ENCODE peak calls at places on chromosomes 12 and 14, in six cellular contexts. L, X, S, D, H and B are unnamed samples.

GRCh38 chr12:4044736-4045432 is 171.7 kb upstream of the PARP11 start:
- DNase-seq in D (no peak), X (no peak), H (no peak), S (no peak), L (no peak), B (no peak)

GRCh38 chr12:55847603-55848329 is 5.0 kb upstream of the MMP19 start:
- DNase-seq in S (no peak), X (peak), D (no peak), H (no peak), L (peak), B (no peak)

GRCh38 chr12:65536876-65537661 is 258.6 kb downstream of the MSRB3 start:
- DNase-seq in S (no peak), L (peak), D (no peak), X (peak), H (no peak), B (no peak)

GRCh38 chr12:618626-619025 is 44.6 kb downstream of the NINJ2 start:
- DNase-seq in H (no peak), L (no peak), S (no peak), X (no peak), D (no peak), B (no peak)

GRCh38 chr12:49537709-49538601 is 875 bp upstream of the KCNH3 start:
- DNase-seq in D (peak), H (peak), S (no peak), X (no peak), L (no peak), B (no peak)

GRCh38 chr12:11650697-11651281 is 1.3 kb downstream of the ETV6 start:
- DNase-seq in D (no peak), H (peak), S (no peak), X (no peak), L (peak), B (no peak)

GRCh38 chr14:101076451-101077220 is 173.1 kb upstream of the RTL1 start:
- DNase-seq in D (no peak), X (no peak), H (no peak), L (no peak), S (no peak), B (no peak)

GRCh38 chr12:121131941-121132341 is 735 bp upstream of the P2RX7 start:
- DNase-seq in S (no peak), H (no peak), X (no peak), L (no peak), D (no peak), B (no peak)

GRCh38 chr12:93778306-93778705 is 101.1 kb downstream of the CRADD start:
- DNase-seq in X (no peak), D (no peak), H (no peak), L (peak), S (no peak), B (no peak)

GRCh38 chr12:805022-805632 is 52.7 kb downstream of the WNK1 start:
- DNase-seq in S (no peak), D (no peak), X (no peak), H (no peak), L (no peak), B (no peak)

GRCh38 chr12:30985814-30986452 is 59.4 kb downstream of the TSPAN11 start:
- DNase-seq in S (no peak), D (peak), H (peak), L (peak), X (no peak), B (no peak)

GRCh38 chr14:101118746-101119610 is 215.5 kb upstream of the RTL1 start:
- DNase-seq in H (no peak), D (no peak), L (no peak), S (no peak), X (no peak), B (no peak)

GRCh38 chr12:109466305-109466704 is 10.8 kb downstream of the KCTD10 start:
- DNase-seq in X (no peak), L (no peak), S (no peak), H (no peak), D (no peak), B (no peak)

GRCh38 chr14:62143235-62143634 is 381.0 kb downstream of the SNAPC1 start:
- DNase-seq in H (no peak), D (no peak), S (no peak), L (peak), X (no peak), B (no peak)

GRCh38 chr14:23364604-23365352 is at the start of gene EFS:
- DNase-seq in H (no peak), X (no peak), L (no peak), D (no peak), S (no peak), B (no peak)

GRCh38 chr12:20616093-20616492 is 79.0 kb upstream of the SLCO1C1 start:
- DNase-seq in X (no peak), L (no peak), H (no peak), D (no peak), S (no peak), B (no peak)

GRCh38 chr12:79016181-79016580 is 151.6 kb downstream of the SYT1 start:
- DNase-seq in D (no peak), L (no peak), S (no peak), H (peak), X (no peak), B (no peak)

GRCh38 chr12:45309826-45310626 is 94.1 kb downstream of the ANO6 start:
- DNase-seq in L (peak), H (no peak), S (no peak), D (no peak), X (no peak), B (no peak)

GRCh38 chr12:129614221-129614885 is 289.5 kb downstream of the TMEM132D start:
- DNase-seq in H (no peak), D (no peak), L (no peak), X (no peak), S (no peak), B (no peak)

GRCh38 chr12:51335931-51336330 is 10.5 kb downstream of the CELA1 start:
- DNase-seq in S (no peak), L (peak), D (no peak), X (no peak), H (no peak), B (no peak)

GRCh38 chr12:115267464-115267863 is 583.5 kb upstream of the TBX3 start:
- DNase-seq in H (no peak), X (no peak), D (no peak), L (no peak), S (no peak), B (no peak)

GRCh38 chr12:51392556-51393237 is 1.5 kb upstream of the GALNT6 start:
- DNase-seq in D (peak), S (no peak), H (no peak), X (no peak), L (no peak), B (peak)

GRCh38 chr12:99097170-99097569 is 452.1 kb downstream of the APAF1 start:
- DNase-seq in X (no peak), L (no peak), S (no peak), D (no peak), H (no peak), B (no peak)

GRCh38 chr12:2013111-2013510 is 8.9 kb upstream of the DCP1B start:
- DNase-seq in L (no peak), D (no peak), X (no peak), H (no peak), S (no peak), B (no peak)

GRCh38 chr12:24381790-24382189 is 432.3 kb upstream of the SOX5 start:
- DNase-seq in D (no peak), X (no peak), L (no peak), H (no peak), S (no peak), B (no peak)

GRCh38 chr12:122123051-122123760 is 44.6 kb downstream of the MLXIP start:
- DNase-seq in H (peak), D (peak), X (no peak), L (peak), S (peak), B (peak)

GRCh38 chr12:19437996-19438395 is 1.3 kb upstream of the AEBP2 start:
- DNase-seq in S (no peak), X (no peak), L (no peak), H (no peak), D (no peak), B (no peak)

GRCh38 chr12:62643470-62643869 is 176.8 kb downstream of the MON2 start:
- DNase-seq in S (no peak), L (no peak), D (no peak), H (no peak), X (no peak), B (no peak)